ENCODE peak calls at places on chromosomes 2 and 18, in six cellular contexts. One of them, this sample, is unnamed.

GRCh38 chr18:46756559-46757201 is at the start of gene ST8SIA5:
- DNase-seq in fibroblast of villous mesenchyme: no peak
- DNase-seq in PC-3: no peak
- DNase-seq in esophagus squamous epithelium: no peak
- DNase-seq in heart right ventricle: peak
- DNase-seq in PC-9: no peak
- DNase-seq in this sample: no peak

GRCh38 chr18:7567487-7568425 is 640 bp downstream of the PTPRM start:
- DNase-seq in PC-9: peak
- DNase-seq in PC-3: peak
- DNase-seq in fibroblast of villous mesenchyme: peak
- DNase-seq in esophagus squamous epithelium: no peak
- DNase-seq in heart right ventricle: peak
- DNase-seq in this sample: peak

GRCh38 chr2:96897491-96898134 is 27.7 kb upstream of the SEMA4C start:
- DNase-seq in esophagus squamous epithelium: no peak
- DNase-seq in heart right ventricle: no peak
- DNase-seq in PC-3: no peak
- DNase-seq in PC-9: no peak
- DNase-seq in fibroblast of villous mesenchyme: no peak
- DNase-seq in this sample: peak

GRCh38 chr2:14544247-14544646 is 88.3 kb upstream of the LRATD1 start:
- DNase-seq in fibroblast of villous mesenchyme: no peak
- DNase-seq in PC-9: no peak
- DNase-seq in PC-3: no peak
- DNase-seq in esophagus squamous epithelium: no peak
- DNase-seq in heart right ventricle: no peak
- DNase-seq in this sample: no peak

GRCh38 chr18:55779711-55780590 is 192.0 kb upstream of the TCF4 start:
- DNase-seq in heart right ventricle: peak
- DNase-seq in PC-9: no peak
- DNase-seq in fibroblast of villous mesenchyme: peak
- DNase-seq in PC-3: no peak
- DNase-seq in esophagus squamous epithelium: no peak
- DNase-seq in this sample: no peak

GRCh38 chr2:59276033-59276432 is 1034.9 kb upstream of the FANCL start:
- DNase-seq in esophagus squamous epithelium: no peak
- DNase-seq in PC-9: no peak
- DNase-seq in fibroblast of villous mesenchyme: no peak
- DNase-seq in PC-3: no peak
- DNase-seq in heart right ventricle: no peak
- DNase-seq in this sample: no peak

GRCh38 chr2:167190053-167190452 is 301.8 kb downstream of the XIRP2 start:
- DNase-seq in PC-9: no peak
- DNase-seq in fibroblast of villous mesenchyme: no peak
- DNase-seq in heart right ventricle: peak
- DNase-seq in esophagus squamous epithelium: no peak
- DNase-seq in PC-3: peak
- DNase-seq in this sample: peak

GRCh38 chr2:229486673-229487072 is 215.6 kb upstream of the PID1 start:
- DNase-seq in PC-3: no peak
- DNase-seq in fibroblast of villous mesenchyme: no peak
- DNase-seq in esophagus squamous epithelium: no peak
- DNase-seq in heart right ventricle: no peak
- DNase-seq in PC-9: no peak
- DNase-seq in this sample: no peak

GRCh38 chr2:8538951-8539621 is 142.8 kb upstream of the ID2 start:
- DNase-seq in PC-9: no peak
- DNase-seq in esophagus squamous epithelium: no peak
- DNase-seq in fibroblast of villous mesenchyme: no peak
- DNase-seq in PC-3: no peak
- DNase-seq in heart right ventricle: no peak
- DNase-seq in this sample: no peak

GRCh38 chr2:64273524-64274398 is 129.5 kb upstream of the PELI1 start:
- DNase-seq in heart right ventricle: peak
- DNase-seq in PC-9: peak
- DNase-seq in esophagus squamous epithelium: no peak
- DNase-seq in fibroblast of villous mesenchyme: peak
- DNase-seq in PC-3: peak
- DNase-seq in this sample: peak

GRCh38 chr18:62982600-62983251 is 267.4 kb downstream of the PHLPP1 start:
- DNase-seq in fibroblast of villous mesenchyme: peak
- DNase-seq in PC-3: peak
- DNase-seq in heart right ventricle: peak
- DNase-seq in PC-9: peak
- DNase-seq in esophagus squamous epithelium: no peak
- DNase-seq in this sample: peak

GRCh38 chr2:28543316-28544068 is 47.6 kb downstream of the PLB1 start:
- DNase-seq in PC-9: no peak
- DNase-seq in PC-3: no peak
- DNase-seq in fibroblast of villous mesenchyme: peak
- DNase-seq in esophagus squamous epithelium: no peak
- DNase-seq in heart right ventricle: no peak
- DNase-seq in this sample: no peak

GRCh38 chr2:43011142-43011491 is 215.3 kb downstream of the ZFP36L2 start:
- DNase-seq in esophagus squamous epithelium: no peak
- DNase-seq in heart right ventricle: no peak
- DNase-seq in PC-9: no peak
- DNase-seq in PC-3: no peak
- DNase-seq in fibroblast of villous mesenchyme: no peak
- DNase-seq in this sample: no peak

GRCh38 chr18:79093986-79094385 is 24.8 kb downstream of the ATP9B start:
- DNase-seq in esophagus squamous epithelium: no peak
- DNase-seq in heart right ventricle: no peak
- DNase-seq in fibroblast of villous mesenchyme: no peak
- DNase-seq in PC-3: no peak
- DNase-seq in PC-9: no peak
- DNase-seq in this sample: peak

GRCh38 chr2:215773728-215774127 is 239.6 kb downstream of the MREG start:
- DNase-seq in PC-9: peak
- DNase-seq in PC-3: peak
- DNase-seq in esophagus squamous epithelium: no peak
- DNase-seq in heart right ventricle: no peak
- DNase-seq in fibroblast of villous mesenchyme: peak
- DNase-seq in this sample: peak

GRCh38 chr2:12769492-12770105 is 52.9 kb downstream of the TRIB2 start:
- DNase-seq in PC-3: no peak
- DNase-seq in esophagus squamous epithelium: no peak
- DNase-seq in fibroblast of villous mesenchyme: no peak
- DNase-seq in PC-9: no peak
- DNase-seq in heart right ventricle: peak
- DNase-seq in this sample: no peak

GRCh38 chr2:37389395-37389794 is 45.0 kb downstream of the QPCT start:
- DNase-seq in heart right ventricle: no peak
- DNase-seq in fibroblast of villous mesenchyme: no peak
- DNase-seq in PC-9: no peak
- DNase-seq in esophagus squamous epithelium: no peak
- DNase-seq in PC-3: no peak
- DNase-seq in this sample: no peak

GRCh38 chr2:2519381-2519780 is 188.3 kb upstream of the MYT1L start:
- DNase-seq in PC-9: no peak
- DNase-seq in heart right ventricle: no peak
- DNase-seq in fibroblast of villous mesenchyme: no peak
- DNase-seq in esophagus squamous epithelium: no peak
- DNase-seq in PC-3: no peak
- DNase-seq in this sample: no peak

GRCh38 chr2:151638188-151638933 is 95.9 kb downstream of the NEB start:
- DNase-seq in PC-3: peak
- DNase-seq in PC-9: no peak
- DNase-seq in heart right ventricle: no peak
- DNase-seq in fibroblast of villous mesenchyme: peak
- DNase-seq in esophagus squamous epithelium: no peak
- DNase-seq in this sample: peak

GRCh38 chr2:55010915-55011314 is 39.3 kb downstream of the RTN4 start:
- DNase-seq in PC-3: no peak
- DNase-seq in heart right ventricle: no peak
- DNase-seq in PC-9: no peak
- DNase-seq in fibroblast of villous mesenchyme: peak
- DNase-seq in esophagus squamous epithelium: no peak
- DNase-seq in this sample: peak

GRCh38 chr2:219954331-219954730 is 326.9 kb downstream of the SLC4A3 start:
- DNase-seq in esophagus squamous epithelium: no peak
- DNase-seq in PC-9: no peak
- DNase-seq in PC-3: no peak
- DNase-seq in fibroblast of villous mesenchyme: no peak
- DNase-seq in heart right ventricle: no peak
- DNase-seq in this sample: no peak

GRCh38 chr2:66084948-66085590 is 349.9 kb upstream of the MEIS1 start:
- DNase-seq in PC-3: no peak
- DNase-seq in esophagus squamous epithelium: no peak
- DNase-seq in PC-9: no peak
- DNase-seq in fibroblast of villous mesenchyme: no peak
- DNase-seq in heart right ventricle: no peak
- DNase-seq in this sample: no peak

GRCh38 chr2:33129661-33130447 is 183.1 kb downstream of the LTBP1 start:
- DNase-seq in fibroblast of villous mesenchyme: no peak
- DNase-seq in esophagus squamous epithelium: no peak
- DNase-seq in PC-9: no peak
- DNase-seq in heart right ventricle: no peak
- DNase-seq in PC-3: no peak
- DNase-seq in this sample: no peak

GRCh38 chr2:208906330-208906729 is 499.7 kb downstream of the PTH2R start:
- DNase-seq in PC-3: no peak
- DNase-seq in esophagus squamous epithelium: no peak
- DNase-seq in fibroblast of villous mesenchyme: no peak
- DNase-seq in PC-9: no peak
- DNase-seq in heart right ventricle: no peak
- DNase-seq in this sample: no peak

GRCh38 chr2:61419570-61419969 is 51.3 kb downstream of the USP34 start:
- DNase-seq in esophagus squamous epithelium: no peak
- DNase-seq in heart right ventricle: no peak
- DNase-seq in PC-3: no peak
- DNase-seq in PC-9: no peak
- DNase-seq in fibroblast of villous mesenchyme: peak
- DNase-seq in this sample: peak

GRCh38 chr2:186968277-186968676 is 119.3 kb upstream of the ZSWIM2 start:
- DNase-seq in heart right ventricle: no peak
- DNase-seq in fibroblast of villous mesenchyme: no peak
- DNase-seq in PC-3: no peak
- DNase-seq in PC-9: no peak
- DNase-seq in esophagus squamous epithelium: no peak
- DNase-seq in this sample: no peak

GRCh38 chr2:13091463-13091862 is 374.7 kb downstream of the TRIB2 start:
- DNase-seq in heart right ventricle: no peak
- DNase-seq in PC-3: no peak
- DNase-seq in fibroblast of villous mesenchyme: no peak
- DNase-seq in esophagus squamous epithelium: no peak
- DNase-seq in PC-9: no peak
- DNase-seq in this sample: no peak

GRCh38 chr2:25168256-25169072 is at the start of gene POMC:
- DNase-seq in PC-9: no peak
- DNase-seq in fibroblast of villous mesenchyme: peak
- DNase-seq in PC-3: no peak
- DNase-seq in heart right ventricle: no peak
- DNase-seq in esophagus squamous epithelium: no peak
- DNase-seq in this sample: no peak

GRCh38 chr2:99867690-99868089 is 274.7 kb downstream of the AFF3 start:
- DNase-seq in PC-3: peak
- DNase-seq in PC-9: no peak
- DNase-seq in fibroblast of villous mesenchyme: no peak
- DNase-seq in esophagus squamous epithelium: no peak
- DNase-seq in heart right ventricle: no peak
- DNase-seq in this sample: peak

DNA sequence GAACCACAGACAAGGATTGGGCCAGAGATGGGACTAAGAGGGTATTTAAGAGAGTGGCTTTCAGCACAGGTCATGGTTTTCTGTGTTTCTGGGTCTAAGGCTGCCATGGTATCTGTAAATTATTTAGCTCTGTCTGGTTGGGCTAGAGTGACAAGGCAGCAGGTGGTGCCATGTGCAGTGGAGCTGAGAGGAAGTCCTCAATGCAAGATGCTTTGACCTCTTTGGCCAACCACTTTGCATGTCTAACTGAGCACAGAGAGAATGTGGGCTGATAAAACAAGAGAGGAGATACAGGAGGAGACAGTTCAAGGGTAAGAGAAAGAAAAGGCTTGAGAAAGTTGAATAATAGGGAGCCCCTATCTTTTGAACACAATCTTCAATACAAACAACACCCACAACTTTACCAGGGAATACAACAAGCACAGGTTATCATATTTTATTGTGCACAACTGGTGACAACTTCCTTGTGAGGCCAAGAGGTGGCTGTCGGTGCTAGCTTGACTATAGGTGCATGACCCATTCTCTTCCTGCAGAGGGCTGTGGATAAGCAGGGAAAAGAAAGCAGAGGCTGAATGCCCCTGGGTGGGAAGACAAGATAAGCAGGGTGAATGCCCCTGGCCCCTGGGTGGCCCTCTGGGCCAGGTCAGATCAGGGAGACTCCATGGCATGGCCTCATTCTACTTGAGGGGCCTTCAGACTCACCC is 12.3 kb downstream of the FLACC1 start:
- DNase-seq in fibroblast of villous mesenchyme: no peak
- DNase-seq in PC-3: peak
- DNase-seq in heart right ventricle: no peak
- DNase-seq in esophagus squamous epithelium: no peak
- DNase-seq in PC-9: no peak
- DNase-seq in this sample: peak
- TF ChIP-seq CTCF in fibroblast of villous mesenchyme: peak
- TF ChIP-seq CTCF in PC-3: peak
- TF ChIP-seq CTCF in heart right ventricle: no peak
- TF ChIP-seq CTCF in esophagus squamous epithelium: no peak
- TF ChIP-seq CTCF in PC-9: no peak
- TF ChIP-seq CTCF in this sample: no peak

GRCh38 chr18:40283560-40283959 is 1671.5 kb upstream of the PIK3C3 start:
- DNase-seq in heart right ventricle: no peak
- DNase-seq in esophagus squamous epithelium: no peak
- DNase-seq in PC-3: no peak
- DNase-seq in PC-9: no peak
- DNase-seq in fibroblast of villous mesenchyme: no peak
- DNase-seq in this sample: no peak
- TF ChIP-seq CTCF in heart right ventricle: no peak
- TF ChIP-seq CTCF in esophagus squamous epithelium: no peak
- TF ChIP-seq CTCF in PC-3: no peak
- TF ChIP-seq CTCF in PC-9: no peak
- TF ChIP-seq CTCF in fibroblast of villous mesenchyme: no peak
- TF ChIP-seq CTCF in this sample: no peak

DNA sequence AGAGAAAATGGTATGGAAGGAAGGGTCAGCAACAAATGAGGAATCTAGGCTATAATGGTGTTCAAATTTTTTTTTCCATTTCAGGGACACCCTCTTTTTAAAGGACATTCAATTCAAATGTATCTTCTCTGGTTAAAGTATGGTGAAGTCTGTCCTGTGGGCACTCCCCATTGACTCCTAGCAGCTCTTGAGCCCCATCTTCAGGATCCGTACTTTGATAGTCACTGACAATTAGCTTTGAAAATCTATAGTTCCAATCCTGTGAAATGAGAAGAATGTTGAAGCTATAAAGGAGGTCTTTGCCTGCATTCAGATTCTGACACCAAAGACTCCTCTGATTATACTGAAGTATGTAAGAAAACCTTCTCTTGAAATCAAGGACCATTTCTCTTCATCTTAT is 43.3 kb downstream of the KCNH7 start:
- DNase-seq in fibroblast of villous mesenchyme: no peak
- DNase-seq in PC-9: no peak
- DNase-seq in heart right ventricle: no peak
- DNase-seq in PC-3: peak
- DNase-seq in esophagus squamous epithelium: no peak
- DNase-seq in this sample: peak
- TF ChIP-seq CTCF in fibroblast of villous mesenchyme: no peak
- TF ChIP-seq CTCF in PC-9: peak
- TF ChIP-seq CTCF in heart right ventricle: no peak
- TF ChIP-seq CTCF in PC-3: peak
- TF ChIP-seq CTCF in esophagus squamous epithelium: no peak
- TF ChIP-seq CTCF in this sample: no peak

GRCh38 chr2:137659616-137660015 is 304.7 kb upstream of the HNMT start:
- DNase-seq in fibroblast of villous mesenchyme: no peak
- DNase-seq in heart right ventricle: no peak
- DNase-seq in PC-3: peak
- DNase-seq in PC-9: peak
- DNase-seq in esophagus squamous epithelium: no peak
- DNase-seq in this sample: peak
- TF ChIP-seq CTCF in fibroblast of villous mesenchyme: no peak
- TF ChIP-seq CTCF in heart right ventricle: peak
- TF ChIP-seq CTCF in PC-3: peak
- TF ChIP-seq CTCF in PC-9: no peak
- TF ChIP-seq CTCF in esophagus squamous epithelium: no peak
- TF ChIP-seq CTCF in this sample: peak